ENCODE peak calls at places on chromosomes 2 and 18, in six cellular contexts. D is K562, W is cardiac fibroblast, F is AG04449, J is fibroblast of lung, V is choroid plexus epithelial cell. A is an unnamed sample.

GRCh38 chr2:74516070-74516633 is 1.9 kb downstream of the TLX2 start:
- DNase-seq in D (no peak), W (peak), F (no peak), J (no peak), V (no peak), A (peak)

GRCh38 chr2:238505119-238505891 is 78.6 kb downstream of the ASB1 start:
- DNase-seq in D (peak), W (no peak), F (no peak), J (no peak), V (no peak), A (no peak)

GRCh38 chr2:99851091-99851490 is 291.3 kb downstream of the AFF3 start:
- DNase-seq in D (no peak), W (no peak), F (no peak), J (no peak), V (no peak), A (no peak)

GRCh38 chr2:203629699-203630098 is 76.7 kb upstream of the CD28 start:
- DNase-seq in D (no peak), W (no peak), F (no peak), J (no peak), V (no peak), A (no peak)

GRCh38 chr2:39631715-39632114 is 34.0 kb upstream of the TMEM178A start:
- DNase-seq in D (no peak), W (peak), F (peak), J (peak), V (peak), A (no peak)

GRCh38 chr18:8153887-8154583 is 455.2 kb upstream of the RAB12 start:
- DNase-seq in D (no peak), W (no peak), F (peak), J (peak), V (peak), A (peak)

GRCh38 chr2:152505495-152505906 is 170.5 kb downstream of the FMNL2 start:
- DNase-seq in D (peak), W (peak), F (no peak), J (peak), V (peak), A (no peak)

GRCh38 chr2:178908810-178909209 is 101.6 kb upstream of the TTN start:
- DNase-seq in D (no peak), W (no peak), F (no peak), J (no peak), V (no peak), A (no peak)

GRCh38 chr2:239348563-239349447 is 52.0 kb downstream of the HDAC4 start:
- DNase-seq in D (no peak), W (no peak), F (no peak), J (no peak), V (no peak), A (no peak)

GRCh38 chr2:165239826-165240618 is 808 bp downstream of the SCN2A start:
- DNase-seq in D (no peak), W (no peak), F (no peak), J (no peak), V (no peak), A (no peak)

GRCh38 chr2:135916232-135916631 is 40.0 kb upstream of the MCM6 start:
- DNase-seq in D (no peak), W (peak), F (no peak), J (peak), V (peak), A (peak)

GRCh38 chr2:118061135-118061955 is 26.9 kb upstream of the INSIG2 start:
- DNase-seq in D (no peak), W (peak), F (no peak), J (peak), V (peak), A (peak)

GRCh38 chr18:34729264-34729663 is 19.2 kb downstream of the DTNA start:
- DNase-seq in D (no peak), W (peak), F (no peak), J (peak), V (peak), A (peak)

GRCh38 chr2:218130373-218130772 is 4.5 kb downstream of the CXCR2 start:
- DNase-seq in D (no peak), W (no peak), F (no peak), J (no peak), V (no peak), A (no peak)

GRCh38 chr2:236041616-236042015 is 126.6 kb downstream of the GBX2 start:
- DNase-seq in D (no peak), W (no peak), F (no peak), J (no peak), V (no peak), A (no peak)

GRCh38 chr2:117973498-117974082 is 40.3 kb downstream of the CCDC93 start:
- DNase-seq in D (no peak), W (no peak), F (no peak), J (no peak), V (no peak), A (no peak)

DNA sequence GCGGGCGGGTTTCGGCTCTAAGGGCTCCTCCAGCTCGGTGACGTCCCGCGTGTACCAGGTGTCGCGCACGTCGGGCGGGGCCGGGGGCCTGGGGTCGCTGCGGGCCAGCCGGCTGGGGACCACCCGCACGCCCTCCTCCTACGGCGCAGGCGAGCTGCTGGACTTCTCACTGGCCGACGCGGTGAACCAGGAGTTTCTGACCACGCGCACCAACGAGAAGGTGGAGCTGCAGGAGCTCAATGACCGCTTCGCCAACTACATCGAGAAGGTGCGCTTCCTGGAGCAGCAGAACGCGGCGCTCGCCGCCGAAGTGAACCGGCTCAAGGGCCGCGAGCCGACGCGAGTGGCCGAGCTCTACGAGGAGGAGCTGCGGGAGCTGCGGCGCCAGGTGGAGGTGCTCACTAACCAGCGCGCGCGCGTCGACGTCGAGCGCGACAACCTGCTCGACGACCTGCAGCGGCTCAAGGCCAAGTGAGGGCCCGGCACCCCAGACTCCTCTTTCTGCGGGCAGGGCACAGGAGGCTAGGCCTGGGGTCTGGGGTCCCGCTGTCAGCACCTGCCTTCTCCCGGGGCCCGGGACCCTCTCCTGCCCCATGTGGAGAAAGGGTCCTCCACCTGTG is 503 bp downstream of the DES start:
- DNase-seq in D (no peak), W (no peak), F (no peak), J (no peak), V (peak), A (no peak)
- H3K4me3 ChIP-seq in D (no peak), W (peak), F (no peak), J (no peak), V (peak), A (no peak)

DNA sequence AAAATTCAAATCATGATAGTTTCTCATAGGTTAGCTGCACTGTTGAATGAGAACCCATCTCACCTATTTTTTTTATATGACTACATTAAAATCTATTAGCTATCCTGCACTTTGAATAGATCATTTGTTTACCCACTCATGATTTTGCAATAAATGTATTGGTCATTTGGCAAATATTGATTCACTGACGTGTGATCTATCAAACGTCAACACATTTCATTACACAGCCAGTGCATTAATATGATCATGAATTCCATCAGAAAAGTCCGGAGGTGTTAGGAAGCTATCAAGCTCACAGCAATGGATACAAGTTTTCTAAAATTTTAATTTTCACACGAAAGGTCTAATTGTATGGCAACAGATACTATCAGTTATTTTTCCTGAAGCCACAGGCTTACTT is 128.2 kb upstream of the ID2 start:
- DNase-seq in D (no peak), W (no peak), F (no peak), J (no peak), V (no peak), A (no peak)
- H3K4me3 ChIP-seq in D (no peak), W (no peak), F (no peak), J (no peak), V (no peak), A (no peak)

GRCh38 chr2:70596739-70597138 is 43.1 kb upstream of the TGFA start:
- DNase-seq in D (no peak), W (peak), F (no peak), J (peak), V (peak), A (no peak)
- H3K4me3 ChIP-seq in D (no peak), W (no peak), F (no peak), J (no peak), V (no peak), A (no peak)

GRCh38 chr18:70985948-70986347 is 697.1 kb downstream of the SOCS6 start:
- DNase-seq in D (no peak), W (no peak), F (no peak), J (no peak), V (no peak), A (no peak)
- H3K4me3 ChIP-seq in D (no peak), W (no peak), F (no peak), J (no peak), V (no peak), A (no peak)